ENCODE peak calls at places on chromosomes 7 and 10, in ten cellular contexts. H is HCT116; P is stimulated activated CD4-positive, alpha-beta T cell treated with anti-CD3 and anti-CD28 coated beads, Interleukin-2, amount 100 ng/mL, for 48 hours; L is cardiac muscle cell; G is OCI-M1; D is activated CD4-positive, alpha-beta T cell treated with anti-CD3 and anti-CD28 coated beads for 48 hours; I is HEK293T; R is fibroblast of the aortic adventitia; J is progenitor cell of endocrine pancreas; U is T-cell. M is an unnamed sample.

GRCh38 chr10:78579995-78580394 is 488.8 kb upstream of the ZMIZ1 start:
- DNase-seq in H (no peak), P (no peak), L (peak; percentile 87), G (no peak), D (no peak), I (no peak), R (peak; percentile 88), J (no peak), U (no peak), M (no peak)

GRCh38 chr10:106513328-106513727 is 651.2 kb downstream of the SORCS1 start:
- DNase-seq in H (no peak), P (no peak), L (peak; percentile 28), G (no peak), D (no peak), I (no peak), R (no peak), J (no peak), U (no peak), M (no peak)

GRCh38 chr7:70881470-70881869 is 250.5 kb upstream of the GALNT17 start:
- DNase-seq in H (no peak), P (no peak), L (no peak), G (peak; percentile 42), D (no peak), I (no peak), R (no peak), J (no peak), U (no peak), M (no peak)

GRCh38 chr7:144489504-144489903 is 86.0 kb upstream of the NOBOX start:
- DNase-seq in H (no peak), P (no peak), L (no peak), G (no peak), D (no peak), I (no peak), R (no peak), J (no peak), U (no peak), M (no peak)

GRCh38 chr10:35752469-35753450 is 110.7 kb upstream of the FZD8 start:
- DNase-seq in H (no peak), P (no peak), L (peak; percentile 60), G (no peak), D (no peak), I (no peak), R (peak; percentile 75), J (no peak), U (no peak), M (peak; percentile 15)

GRCh38 chr10:118151461-118151860 is 104.7 kb upstream of the RAB11FIP2 start:
- DNase-seq in H (no peak), P (no peak), L (no peak), G (no peak), D (no peak), I (no peak), R (no peak), J (no peak), U (no peak), M (no peak)

GRCh38 chr7:33601884-33602283 is 303.5 kb upstream of the BMPER start:
- DNase-seq in H (no peak), P (no peak), L (no peak), G (no peak), D (no peak), I (no peak), R (no peak), J (no peak), U (no peak), M (no peak)

GRCh38 chr10:83892737-83893136 is 246.6 kb upstream of the GHITM start:
- DNase-seq in H (no peak), P (no peak), L (no peak), G (no peak), D (no peak), I (no peak), R (no peak), J (no peak), U (no peak), M (no peak)

GRCh38 chr7:5380350-5381210 is 43.1 kb downstream of the TNRC18 start:
- DNase-seq in H (no peak), P (no peak), L (no peak), G (no peak), D (no peak), I (no peak), R (no peak), J (no peak), U (no peak), M (no peak)

GRCh38 chr7:121610243-121610642 is 214.1 kb upstream of the FAM3C start:
- DNase-seq in H (no peak), P (no peak), L (no peak), G (no peak), D (no peak), I (no peak), R (peak; percentile 51), J (no peak), U (no peak), M (no peak)

GRCh38 chr7:142063551-142064442 is 47.7 kb upstream of the MGAM2 start:
- DNase-seq in H (no peak), P (no peak), L (no peak), G (no peak), D (no peak), I (no peak), R (peak; percentile 16), J (no peak), U (no peak), M (no peak)

GRCh38 chr7:8214162-8214897 is 47.6 kb downstream of the ICA1 start:
- DNase-seq in H (no peak), P (no peak), L (no peak), G (peak; percentile 9), D (no peak), I (no peak), R (peak; percentile 50), J (no peak), U (no peak), M (peak; percentile 13)

GRCh38 chr10:32332299-32332750 is 14.6 kb downstream of the EPC1 start:
- DNase-seq in H (no peak), P (peak; percentile 56), L (no peak), G (peak; percentile 91), D (peak; percentile 87), I (no peak), R (no peak), J (no peak), U (peak; percentile 67), M (no peak)

GRCh38 chr7:137953043-137953691 is 48.7 kb downstream of the CREB3L2 start:
- DNase-seq in H (no peak), P (no peak), L (peak; percentile 37), G (no peak), D (no peak), I (peak; percentile 55), R (no peak), J (no peak), U (no peak), M (peak; percentile 61)

GRCh38 chr7:65462148-65462716 is 88.6 kb downstream of the ZNF92 start:
- DNase-seq in H (no peak), P (no peak), L (no peak), G (no peak), D (no peak), I (no peak), R (peak; percentile 39), J (no peak), U (no peak), M (no peak)

GRCh38 chr10:100528885-100529472 is 692 bp downstream of the NDUFB8 start:
- DNase-seq in H (no peak), P (no peak), L (no peak), G (peak; percentile 44), D (no peak), I (no peak), R (no peak), J (no peak), U (no peak), M (peak; percentile 21)

GRCh38 chr7:16787141-16787540 is 17.7 kb downstream of the AGR2 start:
- DNase-seq in H (no peak), P (no peak), L (no peak), G (no peak), D (no peak), I (no peak), R (no peak), J (no peak), U (no peak), M (no peak)

GRCh38 chr10:69749180-69750010 is 52.3 kb upstream of the COL13A1 start:
- DNase-seq in H (no peak), P (no peak), L (no peak), G (no peak), D (no peak), I (no peak), R (peak; percentile 28), J (no peak), U (no peak), M (peak; percentile 57)

GRCh38 chr10:95278061-95278988 is 12.5 kb downstream of the PDLIM1 start:
- DNase-seq in H (no peak), P (no peak), L (peak; percentile 90), G (peak; percentile 50), D (no peak), I (no peak), R (peak; percentile 66), J (no peak), U (no peak), M (peak; percentile 12)

GRCh38 chr10:7649673-7650330 is 17.0 kb downstream of the ITIH5 start:
- DNase-seq in H (peak; percentile 15), P (no peak), L (no peak), G (no peak), D (no peak), I (no peak), R (no peak), J (no peak), U (no peak), M (peak; percentile 22)

GRCh38 chr10:78250313-78251040 is 216.8 kb downstream of the RPS24 start:
- DNase-seq in H (no peak), P (no peak), L (no peak), G (no peak), D (no peak), I (no peak), R (no peak), J (no peak), U (no peak), M (no peak)

GRCh38 chr7:81604075-81604807 is 165.6 kb downstream of the HGF start:
- DNase-seq in H (no peak), P (no peak), L (peak; percentile 99), G (no peak), D (no peak), I (no peak), R (peak; percentile 74), J (no peak), U (no peak), M (no peak)

GRCh38 chr10:27819781-27820531 is 74.3 kb upstream of the MKX start:
- DNase-seq in H (no peak), P (no peak), L (peak; percentile 50), G (no peak), D (no peak), I (no peak), R (peak; percentile 31), J (no peak), U (no peak), M (peak; percentile 67)

GRCh38 chr10:70052462-70053211 is at the start of gene MACROH2A2:
- DNase-seq in H (peak; percentile 47), P (peak; percentile 21), L (peak; percentile 78), G (no peak), D (peak; percentile 39), I (peak; percentile 80), R (peak; percentile 60), J (peak; percentile 69), U (no peak), M (peak; percentile 88)

GRCh38 chr7:28812641-28813040 is 145.5 kb downstream of the TRIL start:
- DNase-seq in H (no peak), P (no peak), L (no peak), G (no peak), D (no peak), I (no peak), R (no peak), J (no peak), U (no peak), M (no peak)

GRCh38 chr7:40802497-40802896 is 667.7 kb downstream of the SUGCT start:
- DNase-seq in H (no peak), P (no peak), L (no peak), G (peak; percentile 11), D (no peak), I (no peak), R (no peak), J (no peak), U (no peak), M (no peak)

GRCh38 chr10:59625842-59626522 is 83.7 kb downstream of the SLC16A9 start:
- DNase-seq in H (peak; percentile 48), P (peak; percentile 39), L (peak; percentile 87), G (peak; percentile 88), D (peak; percentile 43), I (peak; percentile 65), R (peak; percentile 92), J (peak; percentile 19), U (peak; percentile 18), M (peak; percentile 80)

GRCh38 chr7:73702226-73702625 is 17.2 kb downstream of the STX1A start:
- DNase-seq in H (no peak), P (no peak), L (no peak), G (no peak), D (no peak), I (no peak), R (no peak), J (no peak), U (no peak), M (no peak)

M was measured in GM03348.